ENCODE peak calls at places on chromosomes 5 and 9, in five cellular contexts. U is Caco-2, O is cardiac muscle cell, H is body of pancreas, M is mesothelial cell of epicardium. T is an unnamed sample.

GRCh38 chr5:74865293-74865798 is 841 bp downstream of the FAM169A start:
- DNase-seq in U (no peak), O (no peak), H (no peak), M (no peak), T (peak)

GRCh38 chr5:118919016-118919415 is 69.3 kb downstream of the DTWD2 start:
- DNase-seq in U (peak), O (no peak), H (no peak), M (no peak), T (no peak)

GRCh38 chr5:9698125-9698848 is 68.1 kb upstream of the TAS2R1 start:
- DNase-seq in U (no peak), O (no peak), H (no peak), M (no peak), T (no peak)

GRCh38 chr5:66554211-66554610 is 42.0 kb upstream of the MAST4 start:
- DNase-seq in U (no peak), O (no peak), H (no peak), M (no peak), T (no peak)

GRCh38 chr5:76657683-76658311 is 34.6 kb upstream of the F2RL2 start:
- DNase-seq in U (no peak), O (no peak), H (no peak), M (no peak), T (no peak)

GRCh38 chr5:111071413-111071812 is at the start of gene TSLP:
- DNase-seq in U (no peak), O (no peak), H (no peak), M (no peak), T (no peak)

GRCh38 chr5:154755361-154756202 is at the start of gene LARP1:
- DNase-seq in U (peak), O (peak), H (peak), M (peak), T (peak)

GRCh38 chr5:155753943-155754581 is 572.9 kb upstream of the SGCD start:
- DNase-seq in U (no peak), O (no peak), H (no peak), M (no peak), T (no peak)

GRCh38 chr9:20994486-20994885 is 37.0 kb downstream of the HACD4 start:
- DNase-seq in U (no peak), O (no peak), H (no peak), M (no peak), T (no peak)

GRCh38 chr9:116837038-116837998 is 150.2 kb downstream of the TRIM32 start:
- DNase-seq in U (no peak), O (no peak), H (peak), M (no peak), T (no peak)

GRCh38 chr9:79026311-79026710 is 545.5 kb upstream of the TLE4 start:
- DNase-seq in U (no peak), O (no peak), H (no peak), M (no peak), T (peak)

GRCh38 chr9:108478871-108479332 is 376.9 kb downstream of the ACTL7B start:
- DNase-seq in U (no peak), O (no peak), H (no peak), M (no peak), T (no peak)

GRCh38 chr9:89234186-89234585 is 55.6 kb upstream of the SHC3 start:
- DNase-seq in U (no peak), O (no peak), H (no peak), M (no peak), T (no peak)

GRCh38 chr5:149857499-149857898 is 87.1 kb downstream of the PDE6A start:
- DNase-seq in U (no peak), O (no peak), H (peak), M (no peak), T (peak)

GRCh38 chr5:54317511-54318260 is 7.3 kb upstream of the ARL15 start:
- DNase-seq in U (no peak), O (no peak), H (no peak), M (no peak), T (no peak)

GRCh38 chr5:32589431-32589830 is 4.1 kb downstream of the SUB1 start:
- DNase-seq in U (no peak), O (no peak), H (no peak), M (no peak), T (no peak)

GRCh38 chr9:18438300-18438925 is 35.5 kb upstream of the ADAMTSL1 start:
- DNase-seq in U (no peak), O (peak), H (peak), M (peak), T (peak)

DNA sequence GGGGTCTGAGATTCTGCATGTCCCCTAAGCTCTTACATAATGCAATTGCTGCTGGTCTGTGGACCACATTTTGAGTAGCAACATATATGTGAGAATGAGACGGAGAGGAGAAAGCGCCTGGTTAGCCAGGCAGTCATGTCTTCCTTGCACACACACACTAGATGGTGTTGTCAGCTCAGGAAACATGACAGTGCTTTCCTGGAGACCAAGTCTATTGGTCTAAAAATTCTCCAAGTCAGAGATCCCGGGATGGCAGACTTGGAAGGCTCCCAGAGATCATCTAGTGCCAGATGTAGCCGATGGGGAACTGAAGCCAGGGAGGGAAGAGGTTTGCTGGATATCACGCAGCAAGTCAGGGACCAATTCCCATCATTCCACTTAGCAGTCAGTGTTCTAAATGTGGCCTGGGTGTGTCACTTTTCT is 53.4 kb downstream of the GALNT12 start:
- DNase-seq in U (peak), O (peak), H (peak), M (no peak), T (no peak)
- TF ChIP-seq CTCF in U (no peak), O (peak), H (peak), M (no peak), T (peak)

GRCh38 chr5:151662805-151663204 is 23.9 kb downstream of the SPARC start:
- DNase-seq in U (no peak), O (no peak), H (no peak), M (no peak), T (no peak)

GRCh38 chr5:151667083-151667482 is 19.6 kb downstream of the SPARC start:
- DNase-seq in U (no peak), O (no peak), H (no peak), M (no peak), T (no peak)

GRCh38 chr5:151665584-151665982 is 21.1 kb downstream of the SPARC start:
- DNase-seq in U (no peak), O (no peak), H (no peak), M (no peak), T (no peak)

GRCh38 chr5:151663617-151664322 is 22.9 kb downstream of the SPARC start:
- DNase-seq in U (no peak), O (no peak), H (no peak), M (no peak), T (no peak)

GRCh38 chr5:151664694-151665583 is 21.8 kb downstream of the SPARC start:
- DNase-seq in U (no peak), O (no peak), H (peak), M (no peak), T (no peak)
- TF ChIP-seq CTCF in U (no peak), O (no peak), H (no peak), M (no peak), T (no peak)

GRCh38 chr5:140261403-140262171 is 41.3 kb downstream of the PFDN1 start:
- DNase-seq in U (peak), O (peak), H (peak), M (no peak), T (peak)
- TF ChIP-seq CTCF in U (no peak), O (peak), H (peak), M (no peak), T (peak)

DNA sequence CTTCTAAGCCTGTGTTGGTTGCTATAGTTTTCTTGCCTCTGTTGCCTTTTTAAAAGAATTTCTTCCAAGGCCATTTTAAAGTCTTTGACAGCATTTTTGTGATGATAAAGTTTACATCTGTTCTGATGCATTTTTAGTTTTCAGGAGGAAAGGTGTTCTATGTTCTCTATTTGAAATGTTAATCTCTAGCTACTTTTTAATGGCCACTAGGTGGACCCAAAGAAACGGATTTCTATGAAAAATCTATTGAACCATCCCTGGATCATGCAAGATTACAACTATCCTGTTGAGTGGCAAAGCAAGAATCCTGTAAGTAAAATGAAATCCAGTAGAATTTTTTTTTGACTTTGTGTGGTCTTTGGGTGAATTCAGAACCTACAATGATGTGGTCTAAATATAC is 60.2 kb downstream of the MELK start:
- DNase-seq in U (peak), O (peak), H (no peak), M (no peak), T (no peak)
- TF ChIP-seq CTCF in U (peak), O (peak), H (peak), M (peak), T (peak)